ENCODE peak calls at places on chromosomes 12 and 14, in four cellular contexts. N is mucosa of gallbladder, G is breast epithelium, D is DMS153. I is an unnamed sample.

GRCh38 chr14:93536945-93537344 is 106.2 kb downstream of the UNC79 start:
- DNase-seq in N (no peak), G (no peak), D (no peak), I (peak)

GRCh38 chr14:58455593-58456265 is 28.2 kb downstream of the KIAA0586 start:
- DNase-seq in N (no peak), G (no peak), D (no peak), I (peak)

GRCh38 chr12:53115891-53116675 is 12.8 kb downstream of the SOAT2 start:
- DNase-seq in G (no peak), N (no peak), D (no peak), I (no peak)

GRCh38 chr12:64670856-64671639 is 60.8 kb downstream of the RASSF3 start:
- DNase-seq in G (no peak), N (no peak), D (no peak), I (no peak)

GRCh38 chr12:2337031-2338010 is 284.5 kb downstream of the CACNA1C start:
- DNase-seq in G (no peak), N (no peak), D (no peak), I (no peak)

GRCh38 chr12:110349521-110350151 is 53.9 kb downstream of the ANAPC7 start:
- DNase-seq in D (no peak), G (no peak), N (no peak), I (no peak)

GRCh38 chr12:124713436-124714082 is 146.1 kb upstream of the NCOR2 start:
- DNase-seq in G (no peak), D (no peak), N (peak), I (no peak)

GRCh38 chr12:5267603-5268423 is 164.1 kb upstream of the NTF3 start:
- DNase-seq in N (no peak), G (no peak), D (no peak), I (no peak)

GRCh38 chr12:25424186-25424854 is 128.8 kb downstream of the LMNTD1 start:
- DNase-seq in N (no peak), D (no peak), G (no peak), I (no peak)

GRCh38 chr12:126202138-126202537 is 1136.9 kb downstream of the AACS start:
- DNase-seq in D (no peak), G (no peak), N (no peak), I (no peak)

GRCh38 chr14:37384870-37385596 is 187.3 kb downstream of the MIPOL1 start:
- DNase-seq in D (peak), G (no peak), N (no peak), I (no peak)